ENCODE peak calls at places on chromosomes 3 and 15, in four cellular contexts. C is suprapubic skin, J is HFFc6, V is right lobe of liver. H is an unnamed sample.

GRCh38 chr15:68582864-68583263 is 4.1 kb downstream of the CORO2B start:
- DNase-seq in C (no peak), J (no peak), V (no peak), H (no peak)

GRCh38 chr3:184328516-184328915 is 8.9 kb upstream of the FAM131A start:
- DNase-seq in V (no peak), J (no peak), C (no peak), H (no peak)

GRCh38 chr15:68335655-68336054 is 58.1 kb downstream of the FEM1B start:
- DNase-seq in V (peak; percentile 68), C (no peak), J (no peak), H (no peak)

GRCh38 chr3:186107148-186108105 is 1.5 kb downstream of the ETV5 start:
- DNase-seq in C (peak; percentile 84), J (peak; percentile 37), V (peak; percentile 71), H (no peak)

GRCh38 chr15:65875458-65875857 is 6.2 kb downstream of the RAB11A start:
- DNase-seq in C (no peak), V (no peak), J (no peak), H (no peak)

GRCh38 chr3:39529551-39529950 is 62.1 kb downstream of the MOBP start:
- DNase-seq in C (no peak), V (no peak), J (no peak), H (no peak)

GRCh38 chr3:47612879-47613278 is 34.2 kb upstream of the CSPG5 start:
- DNase-seq in C (no peak), J (no peak), V (no peak), H (no peak)

GRCh38 chr3:164806188-164806587 is 272.1 kb downstream of the SI start:
- DNase-seq in J (no peak), V (no peak), C (no peak), H (no peak)

GRCh38 chr15:89680282-89680873 is 1.2 kb upstream of the PLIN1 start:
- DNase-seq in J (peak; percentile 40), V (peak; percentile 91), C (no peak), H (peak; percentile 37)

GRCh38 chr3:173502983-173503568 is 105.5 kb downstream of the NLGN1 start:
- DNase-seq in V (no peak), J (peak; percentile 3), C (no peak), H (peak; percentile 37)

GRCh38 chr3:153165211-153165815 is 3.3 kb downstream of the RAP2B start:
- DNase-seq in C (no peak), J (no peak), V (no peak), H (no peak)

GRCh38 chr3:79019137-79019923 is 748.5 kb downstream of the ROBO1 start:
- DNase-seq in V (peak; percentile 54), J (peak; percentile 85), C (peak; percentile 87), H (peak; percentile 74)

GRCh38 chr3:165939141-165939540 is 101.9 kb upstream of the BCHE start:
- DNase-seq in V (no peak), C (no peak), J (no peak), H (no peak)

GRCh38 chr3:197478746-197479668 is 76.8 kb downstream of the BDH1 start:
- DNase-seq in V (peak; percentile 62), J (peak; percentile 63), C (no peak), H (no peak)

GRCh38 chr3:138456961-138457862 is 22.8 kb downstream of the ESYT3 start:
- DNase-seq in C (peak; percentile 55), J (no peak), V (no peak), H (no peak)
- TF ChIP-seq CTCF in C (no peak), J (no peak), V (no peak), H (no peak)

DNA sequence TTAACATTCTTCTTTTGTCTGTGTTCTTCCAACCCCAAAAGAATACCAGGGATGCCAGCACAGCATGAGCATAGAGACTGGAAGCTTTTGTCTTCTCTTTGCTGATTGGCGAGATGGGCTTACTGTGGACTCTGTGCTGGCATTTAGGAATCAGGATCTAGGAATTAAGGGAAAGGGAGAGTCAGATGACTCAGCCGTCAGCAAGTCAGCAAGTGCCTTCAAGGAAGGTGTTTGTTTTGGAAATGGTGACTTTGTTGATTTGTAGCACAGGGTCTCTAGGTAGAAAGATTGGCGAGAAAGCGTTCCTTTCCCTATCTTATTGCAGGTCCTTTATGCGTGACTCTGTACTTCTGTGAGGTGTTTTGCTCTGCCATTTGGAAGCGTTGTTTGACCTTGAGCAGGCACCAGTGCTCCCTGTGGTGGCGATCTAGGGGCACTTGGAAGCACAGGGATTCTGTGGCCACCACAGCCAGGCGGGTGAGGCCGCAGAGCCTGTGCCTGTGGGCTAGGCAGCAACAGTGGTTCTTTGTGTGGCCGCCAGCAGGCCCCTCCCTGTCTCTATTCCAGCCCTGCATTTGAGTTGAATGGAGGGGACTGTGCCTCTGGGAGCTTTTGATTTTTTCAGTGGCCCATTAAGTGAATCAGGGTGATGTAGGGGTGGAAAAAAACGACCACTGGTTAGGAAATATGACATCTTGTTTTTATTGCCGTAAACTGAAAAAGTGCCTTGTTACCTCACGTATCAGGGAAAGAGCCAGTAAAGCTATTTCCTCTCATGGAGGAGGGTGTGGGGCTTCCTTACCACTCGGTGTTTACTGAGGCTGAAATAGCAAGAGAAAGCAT is 19.0 kb downstream of the FAN1 start:
- DNase-seq in V (no peak), J (peak; percentile 63), C (no peak), H (no peak)
- TF ChIP-seq CTCF in V (no peak), J (no peak), C (no peak), H (no peak)

GRCh38 chr15:61171190-61171589 is 57.9 kb downstream of the RORA start:
- DNase-seq in C (no peak), J (no peak), V (no peak), H (no peak)

GRCh38 chr15:61173899-61174689 is 55.0 kb downstream of the RORA start:
- DNase-seq in J (no peak), V (no peak), C (no peak), H (no peak)

GRCh38 chr15:61169904-61170695 is 59.0 kb downstream of the RORA start:
- DNase-seq in C (no peak), J (no peak), V (no peak), H (no peak)

GRCh38 chr15:61172325-61172724 is 56.8 kb downstream of the RORA start:
- DNase-seq in C (no peak), J (no peak), V (no peak), H (no peak)

DNA sequence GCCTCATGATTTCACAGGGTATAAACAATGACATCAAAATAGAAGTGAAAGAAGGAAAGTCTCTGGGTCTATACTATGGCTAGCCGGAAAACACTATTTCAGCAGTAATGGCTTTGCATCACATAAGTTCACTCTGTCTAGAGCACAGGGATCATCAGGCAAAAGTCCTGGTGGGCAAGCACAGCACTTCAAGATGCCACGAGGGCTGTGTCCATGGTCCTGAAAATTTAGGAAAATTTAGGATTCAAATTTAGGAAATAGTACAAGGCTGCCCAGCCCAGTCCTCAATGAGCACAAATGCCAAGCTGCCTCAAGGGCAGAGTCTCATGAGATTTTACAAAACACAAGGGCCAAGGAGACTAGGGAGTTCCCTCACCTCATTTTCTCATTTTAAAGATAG is 54.1 kb downstream of the RORA start:
- DNase-seq in C (no peak), V (no peak), J (no peak), H (no peak)
- TF ChIP-seq CTCF in C (no peak), V (no peak), J (no peak), H (no peak)

GRCh38 chr15:43483306-43484128 is 9.4 kb downstream of the TP53BP1 start:
- DNase-seq in C (no peak), J (peak; percentile 11), V (no peak), H (no peak)
- TF ChIP-seq CTCF in C (peak; percentile 9), J (peak; percentile 68), V (peak; percentile 18), H (peak; percentile 40)

DNA sequence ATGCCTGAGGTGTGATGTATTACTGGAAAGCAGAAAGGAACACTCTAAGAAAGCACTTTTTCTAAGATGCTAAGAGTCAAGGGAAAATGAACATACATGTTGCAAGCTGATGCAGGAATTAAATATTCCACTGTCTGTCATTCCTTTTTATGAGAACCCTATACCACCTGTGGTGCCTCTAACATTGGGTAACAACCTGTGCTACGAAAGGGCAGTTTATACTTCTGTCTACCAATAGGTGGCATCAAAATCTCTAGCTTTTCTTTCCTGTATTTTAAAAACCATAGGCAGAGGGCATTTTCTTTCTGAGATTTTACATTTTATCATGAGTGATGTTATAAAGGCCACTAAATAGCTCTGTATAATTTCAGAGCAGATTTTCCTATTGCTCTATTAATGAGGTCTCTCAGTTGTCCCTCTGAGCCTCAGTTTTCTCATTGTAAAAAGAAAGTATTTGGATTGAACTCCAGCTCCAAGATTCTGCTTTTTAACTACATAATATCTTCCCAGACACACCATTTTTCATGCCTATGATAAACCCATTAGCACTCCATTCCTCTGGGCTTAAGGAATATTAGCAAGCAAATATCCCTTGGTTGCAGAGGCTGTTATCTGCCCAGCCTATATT is 3.5 kb upstream of the CPNE4 start:
- DNase-seq in C (no peak), J (peak; percentile 24), V (no peak), H (no peak)
- TF ChIP-seq CTCF in C (peak; percentile 40), J (peak; percentile 84), V (peak; percentile 48), H (peak; percentile 67)

GRCh38 chr3:5226783-5227182 is 39.3 kb downstream of the EDEM1 start:
- DNase-seq in C (no peak), V (no peak), J (peak; percentile 40), H (no peak)
- TF ChIP-seq CTCF in C (peak; percentile 14), V (peak; percentile 23), J (peak; percentile 75), H (peak; percentile 46)

H was measured in AG09309.